ENCODE peak calls at places on chromosomes 5 and 9, in eight cellular contexts. One of them, this sample, is unnamed.

GRCh38 chr9:108259917-108260675 is 595.7 kb downstream of the ACTL7B start:
- DNase-seq in H4: no peak
- DNase-seq in C1 segment of cervical spinal cord: no peak
- DNase-seq in ELF-1: no peak
- DNase-seq in GM12865: no peak
- DNase-seq in NK-92 treated with Interleukin-12 subunit alpha and Interleukin-12 subunit beta, amount 100 ng/mL, for 24 hours: no peak
- DNase-seq in activated CD4-positive, alpha-beta T cell treated with anti-CD3 and anti-CD28 coated beads, Interleukin-2, amount 50 U/mL, for 1 hour: no peak
- DNase-seq in fibroblast of lung: no peak
- DNase-seq in this sample: no peak

GRCh38 chr5:1793301-1793740 is 6.3 kb downstream of the MRPL36 start:
- DNase-seq in H4: no peak
- DNase-seq in C1 segment of cervical spinal cord: no peak
- DNase-seq in ELF-1: no peak
- DNase-seq in GM12865: no peak
- DNase-seq in NK-92 treated with Interleukin-12 subunit alpha and Interleukin-12 subunit beta, amount 100 ng/mL, for 24 hours: no peak
- DNase-seq in activated CD4-positive, alpha-beta T cell treated with anti-CD3 and anti-CD28 coated beads, Interleukin-2, amount 50 U/mL, for 1 hour: no peak
- DNase-seq in fibroblast of lung: peak; percentile 53
- DNase-seq in this sample: no peak

GRCh38 chr5:35136386-35136785 is 88.6 kb upstream of the AGXT2 start:
- DNase-seq in H4: peak; percentile 55
- DNase-seq in C1 segment of cervical spinal cord: no peak
- DNase-seq in ELF-1: no peak
- DNase-seq in GM12865: peak; percentile 5
- DNase-seq in NK-92 treated with Interleukin-12 subunit alpha and Interleukin-12 subunit beta, amount 100 ng/mL, for 24 hours: no peak
- DNase-seq in activated CD4-positive, alpha-beta T cell treated with anti-CD3 and anti-CD28 coated beads, Interleukin-2, amount 50 U/mL, for 1 hour: no peak
- DNase-seq in fibroblast of lung: peak; percentile 84
- DNase-seq in this sample: no peak

GRCh38 chr5:64576241-64576640 is 70.4 kb downstream of the RGS7BP start:
- DNase-seq in H4: no peak
- DNase-seq in C1 segment of cervical spinal cord: no peak
- DNase-seq in ELF-1: no peak
- DNase-seq in GM12865: no peak
- DNase-seq in NK-92 treated with Interleukin-12 subunit alpha and Interleukin-12 subunit beta, amount 100 ng/mL, for 24 hours: no peak
- DNase-seq in activated CD4-positive, alpha-beta T cell treated with anti-CD3 and anti-CD28 coated beads, Interleukin-2, amount 50 U/mL, for 1 hour: no peak
- DNase-seq in fibroblast of lung: no peak
- DNase-seq in this sample: no peak

GRCh38 chr5:141778211-141778610 is 96.2 kb upstream of the ARAP3 start:
- DNase-seq in H4: peak; percentile 75
- DNase-seq in C1 segment of cervical spinal cord: no peak
- DNase-seq in ELF-1: peak; percentile 50
- DNase-seq in GM12865: peak; percentile 18
- DNase-seq in NK-92 treated with Interleukin-12 subunit alpha and Interleukin-12 subunit beta, amount 100 ng/mL, for 24 hours: no peak
- DNase-seq in activated CD4-positive, alpha-beta T cell treated with anti-CD3 and anti-CD28 coated beads, Interleukin-2, amount 50 U/mL, for 1 hour: no peak
- DNase-seq in fibroblast of lung: peak; percentile 90
- DNase-seq in this sample: no peak

GRCh38 chr9:36721846-36722588 is 149.3 kb downstream of the MELK start:
- DNase-seq in H4: no peak
- DNase-seq in C1 segment of cervical spinal cord: no peak
- DNase-seq in ELF-1: no peak
- DNase-seq in GM12865: no peak
- DNase-seq in NK-92 treated with Interleukin-12 subunit alpha and Interleukin-12 subunit beta, amount 100 ng/mL, for 24 hours: no peak
- DNase-seq in activated CD4-positive, alpha-beta T cell treated with anti-CD3 and anti-CD28 coated beads, Interleukin-2, amount 50 U/mL, for 1 hour: no peak
- DNase-seq in fibroblast of lung: peak; percentile 2
- DNase-seq in this sample: no peak

GRCh38 chr5:29162297-29162696 is 2031.2 kb upstream of the CDH6 start:
- DNase-seq in H4: no peak
- DNase-seq in C1 segment of cervical spinal cord: no peak
- DNase-seq in ELF-1: no peak
- DNase-seq in GM12865: no peak
- DNase-seq in NK-92 treated with Interleukin-12 subunit alpha and Interleukin-12 subunit beta, amount 100 ng/mL, for 24 hours: no peak
- DNase-seq in activated CD4-positive, alpha-beta T cell treated with anti-CD3 and anti-CD28 coated beads, Interleukin-2, amount 50 U/mL, for 1 hour: no peak
- DNase-seq in fibroblast of lung: no peak
- DNase-seq in this sample: no peak

GRCh38 chr5:135587849-135588248 is 9.1 kb upstream of the CXCL14 start:
- DNase-seq in H4: no peak
- DNase-seq in C1 segment of cervical spinal cord: no peak
- DNase-seq in ELF-1: no peak
- DNase-seq in GM12865: no peak
- DNase-seq in NK-92 treated with Interleukin-12 subunit alpha and Interleukin-12 subunit beta, amount 100 ng/mL, for 24 hours: no peak
- DNase-seq in activated CD4-positive, alpha-beta T cell treated with anti-CD3 and anti-CD28 coated beads, Interleukin-2, amount 50 U/mL, for 1 hour: no peak
- DNase-seq in fibroblast of lung: no peak
- DNase-seq in this sample: no peak

GRCh38 chr9:71781391-71781790 is 13.1 kb upstream of the CEMIP2 start:
- DNase-seq in H4: no peak
- DNase-seq in C1 segment of cervical spinal cord: no peak
- DNase-seq in ELF-1: no peak
- DNase-seq in GM12865: peak; percentile 33
- DNase-seq in NK-92 treated with Interleukin-12 subunit alpha and Interleukin-12 subunit beta, amount 100 ng/mL, for 24 hours: no peak
- DNase-seq in activated CD4-positive, alpha-beta T cell treated with anti-CD3 and anti-CD28 coated beads, Interleukin-2, amount 50 U/mL, for 1 hour: no peak
- DNase-seq in fibroblast of lung: no peak
- DNase-seq in this sample: no peak

GRCh38 chr9:126550891-126551351 is 62.8 kb upstream of the LMX1B start:
- DNase-seq in H4: no peak
- DNase-seq in C1 segment of cervical spinal cord: no peak
- DNase-seq in ELF-1: no peak
- DNase-seq in GM12865: no peak
- DNase-seq in NK-92 treated with Interleukin-12 subunit alpha and Interleukin-12 subunit beta, amount 100 ng/mL, for 24 hours: no peak
- DNase-seq in activated CD4-positive, alpha-beta T cell treated with anti-CD3 and anti-CD28 coated beads, Interleukin-2, amount 50 U/mL, for 1 hour: no peak
- DNase-seq in fibroblast of lung: no peak
- DNase-seq in this sample: no peak

GRCh38 chr9:92759446-92759845 is 5.2 kb downstream of the BICD2 start:
- DNase-seq in H4: no peak
- DNase-seq in C1 segment of cervical spinal cord: no peak
- DNase-seq in ELF-1: no peak
- DNase-seq in GM12865: no peak
- DNase-seq in NK-92 treated with Interleukin-12 subunit alpha and Interleukin-12 subunit beta, amount 100 ng/mL, for 24 hours: no peak
- DNase-seq in activated CD4-positive, alpha-beta T cell treated with anti-CD3 and anti-CD28 coated beads, Interleukin-2, amount 50 U/mL, for 1 hour: no peak
- DNase-seq in fibroblast of lung: no peak
- DNase-seq in this sample: no peak

GRCh38 chr9:127455299-127455992 is 4.1 kb downstream of the LRSAM1 start:
- DNase-seq in H4: no peak
- DNase-seq in C1 segment of cervical spinal cord: no peak
- DNase-seq in ELF-1: no peak
- DNase-seq in GM12865: peak; percentile 30
- DNase-seq in NK-92 treated with Interleukin-12 subunit alpha and Interleukin-12 subunit beta, amount 100 ng/mL, for 24 hours: no peak
- DNase-seq in activated CD4-positive, alpha-beta T cell treated with anti-CD3 and anti-CD28 coated beads, Interleukin-2, amount 50 U/mL, for 1 hour: peak; percentile 18
- DNase-seq in fibroblast of lung: no peak
- DNase-seq in this sample: no peak

GRCh38 chr5:168946363-168946762 is 354.6 kb downstream of the SLIT3 start:
- DNase-seq in H4: no peak
- DNase-seq in C1 segment of cervical spinal cord: no peak
- DNase-seq in ELF-1: peak; percentile 58
- DNase-seq in GM12865: no peak
- DNase-seq in NK-92 treated with Interleukin-12 subunit alpha and Interleukin-12 subunit beta, amount 100 ng/mL, for 24 hours: no peak
- DNase-seq in activated CD4-positive, alpha-beta T cell treated with anti-CD3 and anti-CD28 coated beads, Interleukin-2, amount 50 U/mL, for 1 hour: no peak
- DNase-seq in fibroblast of lung: no peak
- DNase-seq in this sample: no peak

GRCh38 chr5:168002116-168002515 is 289.3 kb upstream of the WWC1 start:
- DNase-seq in H4: peak; percentile 55
- DNase-seq in C1 segment of cervical spinal cord: no peak
- DNase-seq in ELF-1: no peak
- DNase-seq in GM12865: no peak
- DNase-seq in NK-92 treated with Interleukin-12 subunit alpha and Interleukin-12 subunit beta, amount 100 ng/mL, for 24 hours: no peak
- DNase-seq in activated CD4-positive, alpha-beta T cell treated with anti-CD3 and anti-CD28 coated beads, Interleukin-2, amount 50 U/mL, for 1 hour: no peak
- DNase-seq in fibroblast of lung: no peak
- DNase-seq in this sample: no peak

GRCh38 chr5:173317852-173318251 is 10.4 kb downstream of the STC2 start:
- DNase-seq in H4: no peak
- DNase-seq in C1 segment of cervical spinal cord: no peak
- DNase-seq in ELF-1: no peak
- DNase-seq in GM12865: no peak
- DNase-seq in NK-92 treated with Interleukin-12 subunit alpha and Interleukin-12 subunit beta, amount 100 ng/mL, for 24 hours: no peak
- DNase-seq in activated CD4-positive, alpha-beta T cell treated with anti-CD3 and anti-CD28 coated beads, Interleukin-2, amount 50 U/mL, for 1 hour: no peak
- DNase-seq in fibroblast of lung: no peak
- DNase-seq in this sample: no peak

GRCh38 chr5:136166909-136167308 is 26.1 kb downstream of the SMIM32 start:
- DNase-seq in H4: no peak
- DNase-seq in C1 segment of cervical spinal cord: no peak
- DNase-seq in ELF-1: no peak
- DNase-seq in GM12865: peak; percentile 44
- DNase-seq in NK-92 treated with Interleukin-12 subunit alpha and Interleukin-12 subunit beta, amount 100 ng/mL, for 24 hours: no peak
- DNase-seq in activated CD4-positive, alpha-beta T cell treated with anti-CD3 and anti-CD28 coated beads, Interleukin-2, amount 50 U/mL, for 1 hour: no peak
- DNase-seq in fibroblast of lung: no peak
- DNase-seq in this sample: no peak

GRCh38 chr5:153565822-153566221 is 75.4 kb downstream of the GRIA1 start:
- DNase-seq in H4: no peak
- DNase-seq in C1 segment of cervical spinal cord: no peak
- DNase-seq in ELF-1: no peak
- DNase-seq in GM12865: no peak
- DNase-seq in NK-92 treated with Interleukin-12 subunit alpha and Interleukin-12 subunit beta, amount 100 ng/mL, for 24 hours: no peak
- DNase-seq in activated CD4-positive, alpha-beta T cell treated with anti-CD3 and anti-CD28 coated beads, Interleukin-2, amount 50 U/mL, for 1 hour: no peak
- DNase-seq in fibroblast of lung: peak; percentile 58
- DNase-seq in this sample: no peak

GRCh38 chr9:104774831-104775573 is 11.1 kb downstream of the NIPSNAP3B start:
- DNase-seq in H4: no peak
- DNase-seq in C1 segment of cervical spinal cord: no peak
- DNase-seq in ELF-1: no peak
- DNase-seq in GM12865: peak; percentile 80
- DNase-seq in NK-92 treated with Interleukin-12 subunit alpha and Interleukin-12 subunit beta, amount 100 ng/mL, for 24 hours: no peak
- DNase-seq in activated CD4-positive, alpha-beta T cell treated with anti-CD3 and anti-CD28 coated beads, Interleukin-2, amount 50 U/mL, for 1 hour: no peak
- DNase-seq in fibroblast of lung: no peak
- DNase-seq in this sample: no peak

GRCh38 chr5:76337949-76338589 is 65.0 kb upstream of the IQGAP2 start:
- DNase-seq in H4: peak; percentile 76
- DNase-seq in C1 segment of cervical spinal cord: no peak
- DNase-seq in ELF-1: peak; percentile 97
- DNase-seq in GM12865: peak; percentile 48
- DNase-seq in NK-92 treated with Interleukin-12 subunit alpha and Interleukin-12 subunit beta, amount 100 ng/mL, for 24 hours: no peak
- DNase-seq in activated CD4-positive, alpha-beta T cell treated with anti-CD3 and anti-CD28 coated beads, Interleukin-2, amount 50 U/mL, for 1 hour: peak; percentile 27
- DNase-seq in fibroblast of lung: peak; percentile 76
- DNase-seq in this sample: no peak

GRCh38 chr9:114845373-114845772 is 39.5 kb upstream of the TNFSF15 start:
- DNase-seq in H4: no peak
- DNase-seq in C1 segment of cervical spinal cord: no peak
- DNase-seq in ELF-1: no peak
- DNase-seq in GM12865: no peak
- DNase-seq in NK-92 treated with Interleukin-12 subunit alpha and Interleukin-12 subunit beta, amount 100 ng/mL, for 24 hours: no peak
- DNase-seq in activated CD4-positive, alpha-beta T cell treated with anti-CD3 and anti-CD28 coated beads, Interleukin-2, amount 50 U/mL, for 1 hour: no peak
- DNase-seq in fibroblast of lung: no peak
- DNase-seq in this sample: no peak

GRCh38 chr5:103918668-103919367 is 356.2 kb upstream of the NUDT12 start:
- DNase-seq in H4: no peak
- DNase-seq in C1 segment of cervical spinal cord: no peak
- DNase-seq in ELF-1: peak; percentile 9
- DNase-seq in GM12865: no peak
- DNase-seq in NK-92 treated with Interleukin-12 subunit alpha and Interleukin-12 subunit beta, amount 100 ng/mL, for 24 hours: no peak
- DNase-seq in activated CD4-positive, alpha-beta T cell treated with anti-CD3 and anti-CD28 coated beads, Interleukin-2, amount 50 U/mL, for 1 hour: no peak
- DNase-seq in fibroblast of lung: peak; percentile 89
- DNase-seq in this sample: no peak